ENCODE peak calls at places on chromosomes 1 and 21, in seven cellular contexts. H is astrocyte of the cerebellum; D is CD4-positive, alpha-beta memory T cell; B is skeletal muscle cell; I is adrenal gland; X is A549; T is epithelial cell of prostate. U is an unnamed sample.

GRCh38 chr1:113199718-113200455 is 126.9 kb downstream of the LRIG2 start:
- DNase-seq in D (no peak), H (no peak), B (no peak), I (no peak), X (no peak), T (no peak), U (no peak)

GRCh38 chr1:87144981-87145380 is 183.7 kb upstream of the LMO4 start:
- DNase-seq in D (no peak), B (no peak), I (no peak), T (no peak), X (no peak), H (no peak), U (no peak)

GRCh38 chr1:7322283-7322785 is 448.8 kb upstream of the VAMP3 start:
- DNase-seq in D (no peak), T (no peak), B (no peak), I (no peak), X (no peak), H (no peak), U (no peak)

GRCh38 chr1:34361781-34362357 is 185.2 kb downstream of the C1orf94 start:
- DNase-seq in X (no peak), I (no peak), T (no peak), B (no peak), D (no peak), H (no peak), U (no peak)

GRCh38 chr21:15826147-15826780 is 96.5 kb downstream of the USP25 start:
- DNase-seq in B (no peak), I (peak), X (peak), T (peak), H (peak), D (peak), U (no peak)

GRCh38 chr1:7810395-7810794 is 26.3 kb downstream of the PER3 start:
- DNase-seq in I (peak), D (no peak), X (peak), H (peak), B (peak), T (peak), U (peak)

GRCh38 chr1:11792106-11792505 is 13.7 kb downstream of the MTHFR start:
- DNase-seq in T (no peak), H (no peak), D (no peak), I (peak), X (no peak), B (no peak), U (no peak)

GRCh38 chr1:1364266-1364665 is 5.9 kb upstream of the MXRA8 start:
- DNase-seq in X (no peak), T (no peak), D (no peak), H (no peak), I (no peak), B (no peak), U (no peak)

GRCh38 chr21:38804617-38805281 is 980 bp upstream of the ETS2 start:
- DNase-seq in T (peak), B (no peak), X (peak), H (no peak), D (peak), I (peak), U (no peak)

GRCh38 chr1:91526496-91526895 is 25.8 kb downstream of the CDC7 start:
- DNase-seq in B (peak), I (no peak), H (no peak), X (no peak), T (no peak), D (no peak), U (no peak)

GRCh38 chr1:234683856-234684632 is 74.1 kb upstream of the IRF2BP2 start:
- DNase-seq in T (no peak), B (peak), X (peak), H (no peak), I (peak), D (no peak), U (peak)

GRCh38 chr1:28457678-28458077 is 48.2 kb upstream of the RCC1 start:
- DNase-seq in T (no peak), H (no peak), X (no peak), B (no peak), I (no peak), D (no peak), U (no peak)

GRCh38 chr1:210299501-210299900 is 29.2 kb upstream of the HHAT start:
- DNase-seq in H (no peak), I (no peak), X (no peak), D (no peak), T (no peak), B (no peak), U (no peak)

GRCh38 chr21:38820471-38821239 is 14.9 kb downstream of the ETS2 start:
- DNase-seq in D (no peak), X (no peak), H (no peak), I (peak), B (no peak), T (no peak), U (no peak)

GRCh38 chr1:157878059-157878458 is 36.5 kb upstream of the CD5L start:
- DNase-seq in B (peak), I (peak), D (no peak), H (no peak), T (peak), X (peak), U (peak)

GRCh38 chr1:22496536-22497160 is 45.0 kb downstream of the ZBTB40 start:
- DNase-seq in X (no peak), D (no peak), H (no peak), B (no peak), I (no peak), T (no peak), U (no peak)

GRCh38 chr1:218553197-218553596 is 208.1 kb downstream of the TGFB2 start:
- DNase-seq in H (no peak), D (no peak), B (no peak), I (no peak), T (no peak), X (no peak), U (no peak)

GRCh38 chr21:43717166-43717853 is 1.6 kb upstream of the PDXK start:
- DNase-seq in T (no peak), I (no peak), H (no peak), X (no peak), D (no peak), B (no peak), U (no peak)